ENCODE peak calls at places on chromosome 5, in ten cellular contexts. V is stimulated activated CD4-positive, alpha-beta T cell treated with anti-CD3 and anti-CD28 coated beads, Interleukin-1b, Interleukin-23, amount 100 ng/mL, for 1 hour; J is PC-3; L is transverse colon; Z is NCI-H1092; T is endothelial cell; E is DMS79; K is T-helper 2 cell; C is CD4-positive, alpha-beta memory T cell; D is M059J. Y is an unnamed sample.
A peak's percentile ranks its signal among the peaks of the same experiment; 100 is the strongest.

GRCh38 chr5:11126844-11127243 is 365.8 kb upstream of the DAP start:
- DNase-seq in V (no peak), J (no peak), L (no peak), Z (no peak), T (no peak), E (no peak), K (no peak), C (no peak), D (no peak), Y (no peak)

GRCh38 chr5:106376522-106376921 is 1294.2 kb downstream of the EFNA5 start:
- DNase-seq in V (no peak), J (no peak), L (no peak), Z (no peak), T (no peak), E (no peak), K (no peak), C (no peak), D (peak; percentile 93), Y (peak; percentile 33)

GRCh38 chr5:153974131-153974812 is 64.4 kb downstream of the FAM114A2 start:
- DNase-seq in V (no peak), J (peak; percentile 69), L (peak; percentile 19), Z (no peak), T (peak; percentile 60), E (peak; percentile 36), K (no peak), C (peak; percentile 39), D (peak; percentile 48), Y (peak; percentile 78)

GRCh38 chr5:161630948-161631347 is 54.6 kb upstream of the GABRA6 start:
- DNase-seq in V (no peak), J (no peak), L (no peak), Z (no peak), T (no peak), E (no peak), K (no peak), C (no peak), D (no peak), Y (no peak)

GRCh38 chr5:172009536-172010270 is 3.3 kb upstream of the FBXW11 start:
- DNase-seq in V (no peak), J (no peak), L (no peak), Z (no peak), T (no peak), E (no peak), K (no peak), C (no peak), D (no peak), Y (no peak)

GRCh38 chr5:91691592-91691991 is 308.5 kb upstream of the ARRDC3 start:
- DNase-seq in V (no peak), J (no peak), L (no peak), Z (no peak), T (no peak), E (no peak), K (no peak), C (no peak), D (no peak), Y (no peak)

GRCh38 chr5:173477320-173478055 is 139.0 kb downstream of the BOD1 start:
- DNase-seq in V (no peak), J (no peak), L (no peak), Z (no peak), T (no peak), E (no peak), K (no peak), C (no peak), D (peak; percentile 47), Y (peak; percentile 49)

GRCh38 chr5:60891667-60892066 is 47.6 kb upstream of the ELOVL7 start:
- DNase-seq in V (no peak), J (no peak), L (no peak), Z (no peak), T (no peak), E (no peak), K (no peak), C (no peak), D (no peak), Y (no peak)

GRCh38 chr5:61330341-61330878 is 1.6 kb upstream of the ZSWIM6 start:
- DNase-seq in V (no peak), J (peak; percentile 50), L (peak; percentile 64), Z (peak; percentile 21), T (peak; percentile 34), E (no peak), K (no peak), C (no peak), D (peak; percentile 80), Y (no peak)